ENCODE peak calls at places on chromosomes 2 and 18, in five cellular contexts. T, Z, G, D and Q are unnamed samples.

GRCh38 chr2:6474368-6475140 is 391.2 kb downstream of the CMPK2 start:
- DNase-seq in D (no peak), Z (no peak), T (no peak), G (no peak), Q (no peak)

GRCh38 chr18:63079114-63079513 is 240.5 kb downstream of the BCL2 start:
- DNase-seq in G (no peak), D (peak; percentile 16), T (no peak), Z (no peak), Q (no peak)

GRCh38 chr18:27709344-27709743 is 467.6 kb downstream of the CDH2 start:
- DNase-seq in G (no peak), D (no peak), Z (no peak), T (no peak), Q (no peak)

GRCh38 chr18:70337139-70337972 is 48.5 kb downstream of the SOCS6 start:
- DNase-seq in D (no peak), G (no peak), Z (no peak), T (peak; percentile 15), Q (no peak)

GRCh38 chr2:113757059-113757657 is 716 bp upstream of the SLC35F5 start:
- DNase-seq in G (no peak), D (peak; percentile 3), T (no peak), Z (peak; percentile 5), Q (no peak)

GRCh38 chr2:59806486-59806885 is 747.0 kb downstream of the BCL11A start:
- DNase-seq in Z (no peak), G (no peak), T (no peak), D (no peak), Q (no peak)

GRCh38 chr2:238872628-238873400 is 24.9 kb downstream of the TWIST2 start:
- DNase-seq in T (no peak), D (no peak), G (no peak), Z (no peak), Q (no peak)

GRCh38 chr2:113842919-113843736 is 46.8 kb upstream of the ACTR3 start:
- DNase-seq in D (no peak), T (no peak), Z (no peak), G (no peak), Q (no peak)

GRCh38 chr2:17539993-17540812 is at the start of gene VSNL1:
- DNase-seq in Z (no peak), D (peak; percentile 46), G (no peak), T (peak; percentile 75), Q (peak; percentile 81)

GRCh38 chr2:127611076-127611925 is 34.7 kb upstream of the GPR17 start:
- DNase-seq in D (no peak), Z (no peak), G (no peak), T (no peak), Q (no peak)

GRCh38 chr2:188076149-188077056 is 215.3 kb upstream of the GULP1 start:
- DNase-seq in G (no peak), T (no peak), Z (no peak), D (no peak), Q (no peak)

GRCh38 chr2:230757476-230757875 is 44.8 kb downstream of the CAB39 start:
- DNase-seq in D (no peak), G (no peak), Z (no peak), T (no peak), Q (no peak)

GRCh38 chr2:134668821-134669220 is 50.0 kb downstream of the TMEM163 start:
- DNase-seq in Z (peak; percentile 79), T (no peak), G (no peak), D (no peak), Q (no peak)

GRCh38 chr18:59502222-59502898 is 143.3 kb upstream of the LMAN1 start:
- DNase-seq in G (no peak), T (peak; percentile 27), Z (no peak), D (no peak), Q (no peak)

GRCh38 chr2:44767691-44768090 is 173.8 kb upstream of the SIX3 start:
- DNase-seq in T (no peak), D (peak; percentile 55), Z (no peak), G (no peak), Q (no peak)

GRCh38 chr18:48819276-48819675 is 131.5 kb downstream of the SMAD7 start:
- DNase-seq in D (no peak), T (no peak), G (no peak), Z (peak; percentile 1), Q (no peak)

GRCh38 chr2:192151848-192152247 is 42.9 kb downstream of the TMEFF2 start:
- DNase-seq in T (no peak), Z (no peak), D (no peak), G (no peak), Q (no peak)

GRCh38 chr2:218387369-218388194 is 5.5 kb downstream of the SLC11A1 start:
- DNase-seq in G (no peak), T (peak; percentile 70), Z (no peak), D (no peak), Q (peak; percentile 56)

GRCh38 chr18:56298935-56299334 is 339.5 kb downstream of the TXNL1 start:
- DNase-seq in D (no peak), G (no peak), T (peak; percentile 8), Z (no peak), Q (no peak)

GRCh38 chr2:237408280-237408679 is 5.7 kb downstream of the COL6A3 start:
- DNase-seq in T (no peak), G (no peak), Z (no peak), D (no peak), Q (no peak)

GRCh38 chr2:54610700-54611099 is 112.8 kb upstream of the EML6 start:
- DNase-seq in D (no peak), G (no peak), T (no peak), Z (no peak), Q (no peak)

GRCh38 chr2:26687328-26687727 is 5.2 kb upstream of the KCNK3 start:
- DNase-seq in Z (no peak), D (no peak), T (no peak), G (no peak), Q (no peak)

GRCh38 chr2:9737053-9737875 is 106.0 kb upstream of the TAF1B start:
- DNase-seq in G (no peak), T (peak; percentile 92), Z (no peak), D (no peak), Q (peak; percentile 74)

GRCh38 chr2:121095257-121096080 is 189.5 kb downstream of the TFCP2L1 start:
- DNase-seq in G (no peak), D (peak; percentile 52), Z (peak; percentile 26), T (peak; percentile 85), Q (peak; percentile 85)

GRCh38 chr2:37780097-37780676 is 108.7 kb upstream of the CDC42EP3 start:
- DNase-seq in T (no peak), Z (no peak), G (no peak), D (no peak), Q (no peak)

GRCh38 chr2:172293952-172294351 is 133.4 kb upstream of the ITGA6 start:
- DNase-seq in T (no peak), D (no peak), Z (no peak), G (no peak), Q (peak; percentile 55)

GRCh38 chr18:10454800-10455550 is 540 bp downstream of the APCDD1 start:
- DNase-seq in Z (peak; percentile 7), D (no peak), G (no peak), T (peak; percentile 19), Q (peak; percentile 46)